ENCODE peak calls at places on chromosomes 4 and X, in seven cellular contexts. I, J, F, O, L, S and Z are unnamed samples.
A peak's percentile ranks its signal among the peaks of the same experiment; 100 is the strongest.

GRCh38 chr4:111213520-111213919 is 590.6 kb upstream of the PITX2 start:
- DNase-seq in I (no peak), J (no peak), F (no peak), O (no peak), L (no peak), S (no peak), Z (no peak)

GRCh38 chr4:86596802-86597201 is 2.7 kb downstream of the PTPN13 start:
- DNase-seq in I (no peak), J (no peak), F (no peak), O (peak; percentile 34), L (no peak), S (no peak), Z (no peak)

GRCh38 chrX:118497180-118497814 is 1.7 kb downstream of the DOCK11 start:
- DNase-seq in I (no peak), J (no peak), F (no peak), O (no peak), L (no peak), S (peak; percentile 24), Z (no peak)

GRCh38 chrX:71619193-71619592 is 882 bp upstream of the CXCR3 start:
- DNase-seq in I (no peak), J (no peak), F (no peak), O (no peak), L (peak; percentile 67), S (no peak), Z (no peak)

GRCh38 chr4:175784986-175785525 is 27.0 kb downstream of the GPM6A start:
- DNase-seq in I (no peak), J (no peak), F (no peak), O (no peak), L (no peak), S (no peak), Z (no peak)

GRCh38 chr4:76002176-76002575 is 5.1 kb downstream of the CXCL9 start:
- DNase-seq in I (no peak), J (no peak), F (no peak), O (no peak), L (no peak), S (no peak), Z (no peak)

GRCh38 chrX:13123857-13124345 is 79.5 kb upstream of the FAM9C start:
- DNase-seq in I (no peak), J (no peak), F (no peak), O (no peak), L (no peak), S (no peak), Z (no peak)

GRCh38 chrX:56231706-56232105 is 450 bp upstream of the KLF8 start:
- DNase-seq in I (no peak), J (no peak), F (no peak), O (no peak), L (no peak), S (no peak), Z (no peak)

GRCh38 chr4:145722561-145722960 is 42.6 kb downstream of the C4orf51 start:
- DNase-seq in I (no peak), J (no peak), F (no peak), O (no peak), L (no peak), S (no peak), Z (no peak)

GRCh38 chr4:150867148-150867547 is 147.9 kb downstream of the LRBA start:
- DNase-seq in I (peak; percentile 63), J (peak; percentile 28), F (peak; percentile 29), O (peak; percentile 87), L (no peak), S (no peak), Z (no peak)

GRCh38 chr4:6193399-6193798 is 7.0 kb downstream of the JAKMIP1 start:
- DNase-seq in I (no peak), J (no peak), F (no peak), O (no peak), L (no peak), S (no peak), Z (no peak)

GRCh38 chrX:108225456-108225730 is 133.8 kb downstream of the ATG4A start:
- DNase-seq in I (no peak), J (no peak), F (no peak), O (no peak), L (no peak), S (no peak), Z (no peak)

GRCh38 chr4:7872264-7872771 is 67.3 kb downstream of the AFAP1 start:
- DNase-seq in I (peak; percentile 18), J (no peak), F (peak; percentile 26), O (peak; percentile 50), L (no peak), S (no peak), Z (no peak)